ENCODE peak calls at places on chromosomes 13 and 19, in six cellular contexts. P, B, H, I, L and Z are unnamed samples.

GRCh38 chr19:30911491-30911890 is 437.7 kb downstream of the TSHZ3 start:
- DNase-seq in H (no peak), P (peak; percentile 3), L (no peak), I (no peak), B (no peak), Z (no peak)

GRCh38 chr13:43961909-43962308 is 82.2 kb downstream of the LACC1 start:
- DNase-seq in L (no peak), B (no peak), H (no peak), P (no peak), I (no peak), Z (no peak)

GRCh38 chr13:82275644-82276043 is 1606.6 kb downstream of the SLITRK1 start:
- DNase-seq in H (no peak), P (no peak), I (no peak), B (no peak), L (no peak), Z (no peak)

GRCh38 chr19:42512743-42513304 is 15.5 kb downstream of the CEACAM1 start:
- DNase-seq in P (no peak), B (no peak), L (no peak), H (no peak), I (no peak), Z (peak; percentile 56)

GRCh38 chr13:58324130-58324529 is 692.6 kb downstream of the PCDH17 start:
- DNase-seq in P (no peak), B (no peak), L (no peak), H (no peak), I (no peak), Z (no peak)

GRCh38 chr13:113307491-113307890 is 10.5 kb downstream of the LAMP1 start:
- DNase-seq in H (no peak), P (no peak), I (peak; percentile 10), L (no peak), B (no peak), Z (no peak)

GRCh38 chr13:23087884-23088283 is 92.9 kb upstream of the SGCG start:
- DNase-seq in B (peak; percentile 24), P (peak; percentile 70), L (peak; percentile 31), H (peak; percentile 32), I (peak; percentile 39), Z (peak; percentile 16)

GRCh38 chr13:59673301-59673700 is 490.4 kb downstream of the DIAPH3 start:
- DNase-seq in B (peak; percentile 18), P (no peak), L (no peak), H (no peak), I (no peak), Z (no peak)

DNA sequence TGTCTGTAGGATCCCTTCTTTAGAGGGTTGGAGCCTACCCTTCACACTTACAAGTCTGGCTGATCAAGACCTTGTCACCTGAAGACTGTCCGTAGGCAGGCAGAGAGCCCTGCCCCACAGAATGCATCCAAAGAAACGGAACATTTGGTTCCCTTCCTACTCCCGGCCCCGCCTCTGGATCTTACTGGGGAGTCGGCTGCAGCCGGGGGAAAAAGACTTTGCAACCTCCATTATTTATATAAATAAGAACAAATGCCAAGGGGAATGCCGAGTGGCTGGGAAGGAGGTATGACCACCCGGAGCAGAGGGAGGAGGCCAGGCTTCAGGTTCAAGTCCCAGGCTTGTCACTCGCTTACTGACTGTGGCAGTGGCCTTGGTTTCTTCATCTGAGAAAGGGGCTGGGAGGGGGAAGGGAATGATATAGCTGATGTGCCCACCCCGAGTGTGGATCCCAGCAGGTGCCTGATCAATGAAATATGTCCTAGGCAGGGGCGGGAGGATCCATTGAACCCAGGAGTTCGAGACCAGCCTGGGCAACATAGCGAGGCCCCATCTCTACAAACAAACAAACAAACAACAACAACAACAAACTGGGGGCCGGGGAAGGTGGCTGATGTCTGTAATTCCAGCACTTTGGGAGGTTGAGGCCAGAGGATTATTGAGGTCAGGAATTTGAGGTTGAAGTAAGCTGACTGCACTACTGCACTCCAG is 48.7 kb downstream of the RFX2 start:
- DNase-seq in I (no peak), H (no peak), L (no peak), B (no peak), P (no peak), Z (no peak)
- H3K4me1 ChIP-seq in I (peaks cover 48% of the 10 kb centered on the region), H (peaks cover 21% of the 10 kb centered on the region), L (peaks cover 55% of the 10 kb centered on the region), B (peaks cover 8% of the 10 kb centered on the region), P (peaks cover 5% of the 10 kb centered on the region), Z (no peaks in the 10 kb centered on the region)

DNA sequence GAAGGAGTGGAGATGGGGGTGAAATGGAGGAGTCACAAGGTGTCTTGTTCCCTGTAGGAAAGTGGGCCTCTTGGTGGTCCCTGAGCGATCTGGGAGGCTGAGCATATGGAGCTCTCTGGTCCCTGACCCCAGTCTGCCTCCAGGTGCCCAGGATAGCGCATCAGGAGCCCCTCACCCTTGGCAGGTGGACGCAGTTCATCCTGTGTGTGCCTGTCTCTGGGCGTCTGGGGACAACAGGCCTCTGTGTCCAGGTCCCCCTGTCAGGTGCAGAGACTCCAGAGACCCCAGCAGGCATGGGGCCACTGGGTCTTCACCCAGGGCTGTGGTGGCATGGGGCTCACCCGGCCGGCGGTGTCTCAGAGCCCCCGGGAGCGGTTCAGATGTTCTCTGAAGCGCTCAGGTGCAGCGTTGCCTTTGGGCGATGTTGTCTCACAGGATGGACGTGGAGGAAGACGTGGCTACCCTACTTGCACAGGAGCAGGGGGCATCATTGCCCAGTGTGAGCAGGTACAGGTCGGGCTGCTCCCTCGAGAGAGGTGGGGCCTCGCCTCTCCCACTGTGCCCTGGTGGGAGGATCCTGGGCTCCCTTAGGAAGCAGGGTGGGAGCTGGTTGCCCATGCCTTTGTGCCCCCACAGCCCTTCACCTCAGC is 58.1 kb upstream of the TPM4 start:
- DNase-seq in B (no peak), P (no peak), I (no peak), H (no peak), L (no peak), Z (no peak)
- H3K4me3 ChIP-seq in B (no peak overlapping the region), P (no peak overlapping the region), I (no peak overlapping the region), H (no peak overlapping the region), L (no peak overlapping the region), Z (no peak overlapping the region)

GRCh38 chr13:49216334-49216733 is 3.8 kb upstream of the MLNR start:
- DNase-seq in I (no peak), P (no peak), L (no peak), H (no peak), B (no peak), Z (no peak)

GRCh38 chr13:49217962-49218492 is 2.1 kb upstream of the MLNR start:
- DNase-seq in B (no peak), H (no peak), L (no peak), P (peak; percentile 20), I (no peak), Z (no peak)

GRCh38 chr13:49213539-49213938 is 6.6 kb upstream of the MLNR start:
- DNase-seq in B (no peak), H (no peak), I (no peak), L (no peak), P (no peak), Z (no peak)

GRCh38 chr13:49213997-49214916 is 5.9 kb upstream of the MLNR start:
- DNase-seq in I (peak; percentile 9), L (no peak), H (no peak), P (no peak), B (no peak), Z (no peak)

GRCh38 chr13:49214917-49215376 is 5.2 kb upstream of the MLNR start:
- DNase-seq in B (no peak), P (peak; percentile 72), H (no peak), L (peak; percentile 11), I (peak; percentile 24), Z (peak; percentile 72)
- TF ChIP-seq EZH2phosphoT487 in B (no peak), P (no peak), H (no peak), L (no peak), I (no peak), Z (no peak)

GRCh38 chr19:55479045-55479444 is 2.6 kb downstream of the ZNF628 start:
- DNase-seq in B (no peak), I (no peak), P (no peak), L (no peak), H (no peak), Z (no peak)

GRCh38 chr19:55476100-55476775 is at the start of gene ZNF628:
- DNase-seq in L (peak; percentile 99), B (peak; percentile 100), H (peak; percentile 99), P (peak; percentile 99), I (peak; percentile 100), Z (peak; percentile 99)

GRCh38 chr19:55479451-55480230 is 3.2 kb downstream of the ZNF628 start:
- DNase-seq in P (no peak), H (no peak), B (no peak), I (no peak), L (no peak), Z (no peak)

GRCh38 chr19:55478364-55478763 is 1.9 kb downstream of the ZNF628 start:
- DNase-seq in I (no peak), P (no peak), H (no peak), L (no peak), B (no peak), Z (no peak)

DNA sequence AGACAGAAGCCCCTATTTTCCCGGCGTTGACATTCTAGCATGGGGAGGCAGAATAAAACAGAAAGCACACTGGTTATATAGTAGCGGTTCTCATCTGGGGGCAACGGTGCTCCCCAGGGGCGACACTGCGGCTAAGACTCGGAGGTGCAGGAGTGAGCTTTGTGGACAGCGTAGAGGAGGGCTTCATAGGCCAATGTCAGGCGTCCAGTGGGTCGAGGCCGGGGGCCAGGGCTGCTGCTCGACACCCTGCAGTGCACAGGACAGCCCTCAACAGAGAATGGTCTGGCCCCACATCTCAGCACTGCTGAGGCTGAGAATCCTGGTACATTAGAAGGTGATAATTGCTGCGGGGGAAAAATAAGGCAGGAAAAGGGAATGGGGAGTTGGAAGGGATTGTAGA is 1.5 kb downstream of the ZNF628 start:
- DNase-seq in H (no peak), L (no peak), I (no peak), B (no peak), P (no peak), Z (no peak)
- H3K4me1 ChIP-seq in H (peaks cover 13% of the 10 kb centered on the region), L (peaks cover 13% of the 10 kb centered on the region), I (peaks cover 13% of the 10 kb centered on the region), B (peaks cover 42% of the 10 kb centered on the region), P (peaks cover 12% of the 10 kb centered on the region), Z (peaks cover 25% of the 10 kb centered on the region)

GRCh38 chr19:13981021-13981420 is 25.1 kb downstream of the RFX1 start:
- DNase-seq in P (no peak), L (no peak), I (no peak), B (no peak), H (no peak), Z (no peak)

GRCh38 chr19:13978721-13979191 is 26.4 kb downstream of the DCAF15 start:
- DNase-seq in B (no peak), H (peak; percentile 46), I (peak; percentile 46), L (no peak), P (no peak), Z (no peak)

GRCh38 chr19:13980340-13980739 is 25.8 kb downstream of the RFX1 start:
- DNase-seq in I (no peak), L (no peak), P (no peak), B (no peak), H (no peak), Z (no peak)

GRCh38 chr19:13979224-13979623 is 26.9 kb downstream of the RFX1 start:
- DNase-seq in I (no peak), B (peak; percentile 27), L (no peak), H (peak; percentile 49), P (no peak), Z (no peak)

GRCh38 chr19:13979686-13980085 is 26.4 kb downstream of the RFX1 start:
- DNase-seq in H (no peak), L (no peak), B (no peak), I (no peak), P (no peak), Z (no peak)
- H3K4me3 ChIP-seq in H (no peak overlapping the region), L (no peak overlapping the region), B (no peak overlapping the region), I (no peak overlapping the region), P (peak overlapping the region; percentile 66), Z (no peak overlapping the region)

DNA sequence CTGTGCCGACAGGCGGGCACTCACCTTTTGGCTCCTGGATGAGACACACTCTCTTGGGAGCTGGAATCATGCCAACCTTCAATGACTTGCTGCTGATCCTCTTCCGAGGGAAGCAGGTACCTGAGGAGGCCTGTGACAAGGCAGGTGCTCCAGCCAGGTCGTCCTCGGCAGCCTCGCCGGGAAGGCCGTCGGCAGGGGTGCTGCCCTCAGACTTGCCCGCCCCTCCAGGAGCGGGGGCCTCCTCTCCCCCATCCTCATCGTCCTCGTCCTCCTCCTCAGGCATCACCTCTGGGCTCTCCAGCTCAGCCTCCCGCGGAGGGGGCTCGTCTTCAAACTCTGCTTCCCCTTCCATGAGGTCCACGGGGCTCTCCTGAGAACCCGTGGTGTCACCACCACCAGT is 29.2 kb downstream of the SUGP2 start:
- DNase-seq in H (no peak), B (no peak), P (no peak), L (no peak), I (no peak), Z (no peak)
- TF ChIP-seq EZH2phosphoT487 in H (no peak), B (no peak), P (no peak), L (no peak), I (no peak), Z (no peak)